ENCODE peak calls at places on chromosomes 13 and 19, in ten cellular contexts. G is ascending aorta; A is fibroblast of lung; U is right lobe of liver; Q is neural progenitor cell; B is IMR-90; J is effector memory CD4-positive, alpha-beta T cell; C is endodermal cell; Y is pancreas; N is mammary epithelial cell. E is an unnamed sample.

GRCh38 chr13:93477238-93477637 is 250.6 kb downstream of the GPC6 start:
- DNase-seq in Q (no peak), G (no peak), B (peak), A (no peak), U (no peak), J (no peak), Y (no peak), C (no peak), N (no peak), E (no peak)

GRCh38 chr19:18282788-18283141 is 1.3 kb upstream of the JUND start:
- DNase-seq in B (no peak), Y (no peak), U (no peak), N (no peak), A (no peak), Q (no peak), C (no peak), J (no peak), G (no peak), E (no peak)

GRCh38 chr19:53875602-53876340 is 6.2 kb upstream of the PRKCG start:
- DNase-seq in Q (no peak), B (no peak), Y (no peak), J (no peak), N (no peak), C (no peak), G (no peak), A (no peak), U (no peak), E (no peak)

GRCh38 chr13:38494445-38494844 is 144.8 kb downstream of the UFM1 start:
- DNase-seq in N (no peak), A (no peak), Y (no peak), G (no peak), J (no peak), U (no peak), B (no peak), Q (peak), C (no peak), E (no peak)

GRCh38 chr19:18098891-18099622 is 1.5 kb downstream of the MAST3 start:
- DNase-seq in G (no peak), J (no peak), B (no peak), C (peak), Q (peak), A (no peak), U (no peak), Y (peak), N (no peak), E (no peak)

GRCh38 chr13:103067751-103068563 is 1.7 kb upstream of the SLC10A2 start:
- DNase-seq in Y (no peak), B (no peak), G (no peak), Q (no peak), A (no peak), U (no peak), J (no peak), C (peak), N (peak), E (no peak)

GRCh38 chr13:46521921-46522691 is 30.9 kb upstream of the LRCH1 start:
- DNase-seq in B (no peak), Y (no peak), N (no peak), Q (no peak), C (no peak), U (no peak), J (no peak), G (no peak), A (no peak), E (no peak)

GRCh38 chr13:99737456-99737855 is 234.1 kb downstream of the ZIC5 start:
- DNase-seq in U (no peak), Q (no peak), A (no peak), C (no peak), B (no peak), N (no peak), G (no peak), Y (no peak), J (no peak), E (no peak)

GRCh38 chr13:57634829-57635165 is 3.3 kb downstream of the PCDH17 start:
- DNase-seq in A (no peak), N (no peak), J (no peak), Y (peak), U (peak), Q (peak), C (no peak), B (no peak), G (no peak), E (peak)

GRCh38 chr13:76707360-76707759 is 178.8 kb downstream of the KCTD12 start:
- DNase-seq in G (no peak), C (no peak), N (no peak), B (peak), A (no peak), U (no peak), J (no peak), Y (no peak), Q (no peak), E (no peak)

GRCh38 chr19:11964858-11965645 is at the start of gene ZNF763:
- DNase-seq in B (peak), J (peak), A (peak), Y (peak), N (peak), C (peak), G (peak), U (peak), Q (peak), E (peak)

GRCh38 chr13:46288570-46289259 is 77.0 kb downstream of the LRRC63 start:
- DNase-seq in U (no peak), G (no peak), Q (peak), Y (no peak), J (no peak), C (no peak), A (peak), N (peak), B (peak), E (no peak)

GRCh38 chr13:97849305-97849704 is 104.2 kb upstream of the IPO5 start:
- DNase-seq in B (peak), Q (peak), G (no peak), U (no peak), J (no peak), A (peak), C (peak), Y (no peak), N (peak), E (no peak)

GRCh38 chr19:52535831-52536800 is 8.6 kb downstream of the ZNF808 start:
- DNase-seq in J (peak), Y (peak), A (peak), N (peak), C (peak), G (peak), U (peak), B (peak), Q (peak), E (peak)

GRCh38 chr19:9967326-9967725 is 31.0 kb upstream of the OLFM2 start:
- DNase-seq in J (no peak), U (no peak), C (no peak), Q (no peak), N (no peak), A (peak), G (no peak), Y (no peak), B (peak), E (no peak)

GRCh38 chr13:103471896-103472295 is 405.7 kb upstream of the SLC10A2 start:
- DNase-seq in C (peak), B (no peak), Q (peak), A (no peak), J (no peak), G (no peak), Y (no peak), N (no peak), U (no peak), E (no peak)

GRCh38 chr13:106063591-106064308 is 471.7 kb downstream of the EFNB2 start:
- DNase-seq in J (no peak), G (no peak), B (peak), U (no peak), Y (no peak), A (peak), Q (no peak), C (no peak), N (peak), E (no peak)

GRCh38 chr19:14347999-14348889 is 33.0 kb upstream of the ADGRE5 start:
- DNase-seq in U (peak), C (peak), Q (peak), Y (peak), A (peak), N (peak), B (no peak), G (no peak), J (peak), E (peak)

GRCh38 chr13:86862137-86862536 is 809.0 kb upstream of the SLITRK5 start:
- DNase-seq in U (no peak), G (no peak), C (no peak), N (no peak), Q (no peak), B (no peak), Y (no peak), A (no peak), J (no peak), E (no peak)

GRCh38 chr19:10919352-10920287 is 8.8 kb downstream of the YIPF2 start:
- DNase-seq in C (peak), N (no peak), G (no peak), A (no peak), Y (no peak), B (no peak), Q (no peak), U (no peak), J (no peak), E (no peak)

GRCh38 chr13:26476111-26476743 is 81.3 kb upstream of the WASF3 start:
- DNase-seq in Y (no peak), C (peak), U (no peak), N (no peak), B (peak), A (peak), Q (peak), G (no peak), J (no peak), E (no peak)

GRCh38 chr19:38376576-38376975 is 2.2 kb downstream of the PSMD8 start:
- DNase-seq in B (no peak), A (no peak), U (no peak), Q (no peak), C (no peak), Y (no peak), J (no peak), N (no peak), G (no peak), E (no peak)

GRCh38 chr19:45716314-45717130 is 14.2 kb downstream of the FBXO46 start:
- DNase-seq in B (no peak), Y (no peak), C (peak), Q (peak), A (peak), J (no peak), U (no peak), G (no peak), N (peak), E (no peak)

GRCh38 chr19:10398819-10399218 is 4.5 kb downstream of the CDC37 start:
- DNase-seq in U (no peak), J (no peak), C (no peak), N (no peak), A (no peak), Q (no peak), B (no peak), G (no peak), Y (no peak), E (no peak)

GRCh38 chr13:50697746-50698526 is 145.6 kb downstream of the DLEU7 start:
- DNase-seq in A (no peak), N (no peak), Y (no peak), U (no peak), C (no peak), J (no peak), G (no peak), B (no peak), Q (no peak), E (no peak)

GRCh38 chr19:35479278-35479677 is 11.0 kb downstream of the KRTDAP start:
- DNase-seq in N (no peak), Q (no peak), U (no peak), J (no peak), A (no peak), C (no peak), B (no peak), Y (no peak), G (no peak), E (no peak)

GRCh38 chr19:42634409-42635232 is 39.9 kb upstream of the CEACAM8 start:
- DNase-seq in A (peak), U (no peak), Q (peak), N (peak), J (no peak), C (peak), G (no peak), B (peak), Y (no peak), E (no peak)

GRCh38 chr13:20150561-20150960 is 10.3 kb downstream of the GJA3 start:
- DNase-seq in N (no peak), U (no peak), Q (no peak), C (no peak), J (no peak), Y (no peak), G (no peak), A (no peak), B (no peak), E (no peak)

GRCh38 chr13:49627831-49628652 is at the start of gene ARL11:
- DNase-seq in U (peak), B (no peak), C (peak), N (no peak), J (peak), G (no peak), Y (no peak), Q (peak), A (no peak), E (peak)

DNA sequence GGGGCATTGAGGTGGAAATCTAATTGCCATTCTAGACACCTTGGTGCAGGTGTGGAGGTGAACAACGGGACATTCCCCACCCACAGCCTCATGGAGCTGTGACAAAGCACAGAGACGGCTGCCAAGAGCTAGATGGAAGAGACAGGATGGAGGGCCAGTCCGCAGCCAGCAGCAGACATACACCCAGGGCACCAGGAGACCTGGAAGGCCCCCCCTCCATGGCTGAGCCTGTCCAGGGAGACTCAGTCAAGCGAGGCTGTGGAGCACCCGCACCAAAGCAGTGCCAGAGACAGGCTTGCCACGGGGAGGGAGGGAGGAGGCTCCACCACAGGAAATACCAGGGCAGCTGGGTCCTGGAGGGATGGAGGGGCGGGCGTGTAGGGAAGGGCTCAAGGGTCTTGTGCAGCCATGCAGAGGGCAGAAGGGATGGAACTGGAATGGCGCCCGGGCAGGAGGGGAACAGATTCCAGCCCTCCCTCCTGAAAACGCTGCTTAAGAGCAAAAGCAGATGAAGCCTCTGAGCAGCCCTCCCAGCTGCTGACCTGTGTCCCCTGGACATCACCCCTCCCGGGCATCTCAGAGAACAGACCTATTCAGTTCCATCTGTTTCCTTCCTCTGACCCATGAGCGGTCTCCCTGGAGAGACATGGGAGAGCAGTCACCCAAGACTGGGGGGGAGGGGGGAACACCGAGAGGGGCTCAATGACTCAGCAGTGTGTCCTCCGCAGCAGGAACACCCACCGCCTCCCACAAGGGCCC is 14.4 kb downstream of the EPS15L1 start:
- DNase-seq in C (peak), U (no peak), A (peak), Q (peak), G (no peak), Y (no peak), B (peak), N (peak), J (no peak), E (peak)
- H3K4me3 ChIP-seq in C (no peak), U (no peak), A (no peak), Q (no peak), G (peak), Y (no peak), B (no peak), N (no peak), J (no peak), E (no peak)

GRCh38 chr13:95950103-95950502 is 103.1 kb downstream of the UGGT2 start:
- DNase-seq in G (no peak), Q (no peak), B (no peak), C (no peak), U (no peak), N (no peak), A (no peak), Y (no peak), J (no peak), E (no peak)
- H3K27ac ChIP-seq in G (no peak), Q (no peak), B (no peak), C (no peak), U (no peak), N (no peak), A (no peak), Y (no peak), J (no peak), E (no peak)

GRCh38 chr19:43718627-43719377 is 2.9 kb downstream of the IRGC start:
- DNase-seq in U (no peak), Q (no peak), B (no peak), C (no peak), G (no peak), Y (no peak), J (no peak), A (no peak), N (no peak), E (no peak)

GRCh38 chr19:43719378-43719868 is 3.5 kb downstream of the IRGC start:
- DNase-seq in J (no peak), B (no peak), G (no peak), Q (no peak), Y (no peak), U (no peak), C (no peak), N (no peak), A (no peak), E (no peak)

GRCh38 chr19:43711751-43712355 is 4.0 kb upstream of the IRGC start:
- DNase-seq in U (no peak), N (peak), G (no peak), B (no peak), A (no peak), Y (no peak), J (no peak), C (no peak), Q (no peak), E (no peak)

GRCh38 chr19:43713208-43713607 is 2.7 kb upstream of the IRGC start:
- DNase-seq in U (no peak), Y (no peak), B (no peak), C (no peak), J (no peak), G (no peak), Q (no peak), N (no peak), A (no peak), E (no peak)

GRCh38 chr19:43715776-43716175 is at the start of gene IRGC:
- DNase-seq in Q (no peak), G (no peak), C (no peak), U (no peak), A (no peak), J (no peak), B (no peak), Y (no peak), N (no peak), E (no peak)
- H3K4me3 ChIP-seq in Q (no peak), G (no peak), C (no peak), U (no peak), A (no peak), J (no peak), B (no peak), Y (no peak), N (no peak), E (no peak)

DNA sequence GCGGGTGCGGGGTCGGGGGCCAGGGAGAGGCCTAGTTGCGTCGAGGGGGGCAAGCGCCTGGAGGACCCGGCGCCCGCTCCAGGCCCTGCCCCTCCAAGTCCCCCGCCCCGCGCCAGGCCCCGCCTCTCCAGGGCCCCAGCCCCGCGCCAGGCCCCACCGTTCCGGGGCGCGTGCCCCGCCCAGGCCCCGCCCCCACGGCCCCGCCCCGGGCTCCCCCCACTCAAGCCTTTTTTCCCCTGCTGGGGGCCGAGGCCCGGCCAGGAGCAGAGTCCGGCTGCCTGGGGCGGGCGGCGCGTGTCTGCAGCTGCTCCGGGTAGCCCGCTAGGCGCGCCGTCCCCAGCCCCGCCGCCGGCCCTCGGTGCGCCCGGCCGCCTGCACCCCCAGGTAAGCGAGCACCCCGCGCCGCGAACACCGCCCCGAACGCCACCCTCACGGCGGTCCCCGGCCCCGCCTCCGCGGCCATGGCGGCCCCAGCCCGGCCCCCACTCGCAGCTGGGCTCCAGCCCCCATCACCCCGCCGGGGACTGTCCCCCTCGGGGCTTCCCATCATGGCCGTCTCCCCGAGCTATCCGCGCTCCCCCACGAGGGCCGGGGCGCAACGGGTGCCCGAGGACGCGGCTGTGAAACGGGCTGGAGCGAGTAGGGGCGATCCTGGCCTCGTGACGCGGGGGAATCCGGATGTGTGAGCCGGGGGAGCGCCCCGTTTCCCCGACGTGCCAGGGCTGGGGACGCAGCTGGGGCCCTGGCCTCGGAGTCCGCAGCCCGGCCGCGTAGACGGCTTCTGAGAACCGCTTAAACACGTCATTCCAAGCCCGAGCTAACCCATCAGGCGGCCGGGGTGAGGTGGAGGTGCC is at the start of gene CERS4:
- DNase-seq in N (no peak), C (peak), Y (peak), U (peak), G (no peak), J (peak), A (peak), B (peak), Q (peak), E (no peak)
- H3K27ac ChIP-seq in N (peak), C (no peak), Y (peak), U (peak), G (peak), J (peak), A (no peak), B (peak), Q (peak), E (peak)

GRCh38 chr19:996051-996838 is 4.0 kb upstream of the GRIN3B start:
- DNase-seq in G (no peak), B (peak), N (peak), J (peak), Y (no peak), Q (peak), A (peak), C (peak), U (no peak), E (no peak)
- H3K4me3 ChIP-seq in G (no peak), B (peak), N (no peak), J (peak), Y (no peak), Q (peak), A (no peak), C (no peak), U (no peak), E (no peak)

GRCh38 chr19:47133021-47133471 is 2.4 kb downstream of the SAE1 start:
- DNase-seq in Q (no peak), U (peak), Y (no peak), J (no peak), G (no peak), N (no peak), A (no peak), C (no peak), B (no peak), E (no peak)
- H3K27ac ChIP-seq in Q (no peak), U (no peak), Y (no peak), J (no peak), G (no peak), N (no peak), A (no peak), C (no peak), B (no peak), E (no peak)

GRCh38 chr19:55606471-55606787 is 982 bp downstream of the ZNF865 start:
- DNase-seq in N (no peak), G (no peak), B (no peak), A (no peak), C (no peak), Y (no peak), J (no peak), Q (no peak), U (no peak), E (no peak)
- H3K4me3 ChIP-seq in N (peak), G (peak), B (peak), A (peak), C (peak), Y (peak), J (peak), Q (peak), U (peak), E (peak)

GRCh38 chr19:56136362-56136761 is 4.7 kb upstream of the ZNF444 start:
- DNase-seq in B (no peak), Y (no peak), G (no peak), U (no peak), C (peak), Q (peak), A (no peak), J (no peak), N (no peak), E (no peak)
- H3K27ac ChIP-seq in B (no peak), Y (no peak), G (no peak), U (no peak), C (peak), Q (peak), A (no peak), J (no peak), N (no peak), E (no peak)